ENCODE peak calls at places on chromosomes 13 and 19, in six cellular contexts. O is breast epithelium, R is adrenal gland, E is transverse colon, F is pancreas, C is Peyer's patch. N is an unnamed sample.

GRCh38 chr13:30889196-30889690 is 16.8 kb upstream of the MEDAG start:
- DNase-seq in E (no peak), R (no peak), F (no peak), C (no peak), O (no peak), N (no peak)

GRCh38 chr19:28485300-28485699 is 727.7 kb downstream of the UQCRFS1 start:
- DNase-seq in C (peak; percentile 55), R (peak; percentile 47), E (peak; percentile 73), O (no peak), F (no peak), N (peak; percentile 88)

GRCh38 chr13:71021810-71022422 is 845.1 kb downstream of the DACH1 start:
- DNase-seq in R (no peak), F (no peak), O (no peak), E (no peak), C (no peak), N (no peak)

GRCh38 chr13:98994896-98995295 is 17.0 kb upstream of the DOCK9 start:
- DNase-seq in F (no peak), C (no peak), E (no peak), R (no peak), O (no peak), N (no peak)

GRCh38 chr13:113033498-113033897 is 64.5 kb downstream of the MCF2L start:
- DNase-seq in C (no peak), R (no peak), O (no peak), E (no peak), F (no peak), N (no peak)

GRCh38 chr13:37540228-37540627 is 58.3 kb downstream of the POSTN start:
- DNase-seq in E (no peak), F (no peak), R (no peak), C (no peak), O (no peak), N (no peak)

GRCh38 chr19:40217921-40218890 is at the start of gene TTC9B:
- DNase-seq in F (no peak), R (no peak), O (no peak), E (no peak), C (no peak), N (no peak)

GRCh38 chr19:41445575-41445974 is 2.6 kb downstream of the ERICH4 start:
- DNase-seq in F (no peak), O (no peak), R (no peak), E (no peak), C (no peak), N (no peak)

GRCh38 chr13:23588576-23589141 is 18.4 kb downstream of the TNFRSF19 start:
- DNase-seq in C (no peak), R (no peak), F (no peak), E (no peak), O (no peak), N (no peak)

GRCh38 chr13:74550039-74550438 is 415.8 kb upstream of the KLF12 start:
- DNase-seq in E (no peak), R (no peak), F (no peak), C (no peak), O (no peak), N (no peak)

GRCh38 chr19:44905437-44906160 is at the start of gene APOE:
- DNase-seq in R (peak; percentile 91), F (no peak), C (no peak), O (peak; percentile 43), E (peak; percentile 33), N (no peak)

GRCh38 chr13:41268764-41269163 is 5.4 kb upstream of the MTRF1 start:
- DNase-seq in F (no peak), O (no peak), C (no peak), R (no peak), E (no peak), N (no peak)

GRCh38 chr19:4061178-4061682 is 5.5 kb downstream of the ZBTB7A start:
- DNase-seq in O (peak; percentile 89), R (peak; percentile 89), C (peak; percentile 98), F (peak; percentile 92), E (peak; percentile 95), N (peak; percentile 97)

GRCh38 chr13:74230984-74231443 is 96.8 kb upstream of the KLF12 start:
- DNase-seq in C (no peak), O (no peak), R (no peak), F (no peak), E (no peak), N (no peak)

GRCh38 chr13:38417727-38418126 is 68.1 kb downstream of the UFM1 start:
- DNase-seq in C (no peak), E (no peak), R (no peak), F (no peak), O (no peak), N (no peak)

GRCh38 chr13:107458269-107458668 is 757.1 kb downstream of the LIG4 start:
- DNase-seq in E (no peak), O (no peak), R (no peak), C (no peak), F (no peak), N (no peak)

GRCh38 chr13:111322916-111323331 is 2.5 kb downstream of the TEX29 start:
- DNase-seq in O (no peak), C (no peak), R (no peak), F (no peak), E (no peak), N (no peak)

GRCh38 chr19:51166846-51167490 is 24.9 kb downstream of the SIGLEC7 start:
- DNase-seq in R (peak; percentile 33), F (no peak), C (no peak), E (peak; percentile 29), O (no peak), N (peak; percentile 31)

GRCh38 chr13:51125495-51126226 is 14.6 kb upstream of the C13orf42 start:
- DNase-seq in E (peak; percentile 49), F (peak; percentile 29), O (no peak), C (no peak), R (peak; percentile 57), N (peak; percentile 43)

GRCh38 chr19:40335101-40335500 is 13.1 kb downstream of the C19orf47 start:
- DNase-seq in C (no peak), F (no peak), E (no peak), R (no peak), O (no peak), N (no peak)

GRCh38 chr19:48975947-48976847 is 11.1 kb downstream of the FTL start:
- DNase-seq in E (no peak), C (no peak), R (no peak), F (no peak), O (no peak), N (no peak)

GRCh38 chr19:1264801-1265610 is 4.1 kb upstream of the CIRBP start:
- DNase-seq in R (peak; percentile 84), C (peak; percentile 87), F (peak; percentile 65), O (peak; percentile 79), E (peak; percentile 79), N (peak; percentile 74)

DNA sequence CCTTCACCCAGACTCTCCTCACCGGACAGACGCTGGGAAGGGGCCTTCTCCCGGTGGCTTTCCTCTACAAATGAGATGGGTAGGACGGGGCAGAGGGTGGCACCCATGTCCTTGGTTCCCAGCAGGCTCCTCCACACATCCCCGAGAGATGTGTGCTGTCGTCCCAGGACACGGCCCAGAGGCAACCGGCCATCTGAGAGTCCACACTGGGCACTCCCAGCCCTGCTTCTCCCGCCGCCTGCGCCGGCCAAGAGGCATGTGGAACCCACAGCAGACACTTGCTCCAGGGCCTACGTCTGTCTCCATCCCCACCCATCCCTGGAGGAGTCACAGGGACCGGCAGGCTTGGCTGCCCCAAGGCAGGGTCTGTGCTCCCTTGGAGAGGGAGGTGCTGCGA is 179.9 kb downstream of the KDM4B start:
- DNase-seq in O (no peak), F (no peak), E (no peak), C (no peak), R (no peak), N (no peak)
- H3K4me3 ChIP-seq in O (no peak overlapping the region), F (no peak overlapping the region), E (no peak overlapping the region), C (no peak overlapping the region), R (no peak overlapping the region), N (no peak overlapping the region)

GRCh38 chr13:105599477-105600037 is 935.9 kb downstream of the EFNB2 start:
- DNase-seq in R (no peak), O (no peak), F (no peak), C (no peak), E (no peak), N (no peak)

GRCh38 chr13:105597573-105597972 is 937.9 kb downstream of the EFNB2 start:
- DNase-seq in E (no peak), R (no peak), O (no peak), C (no peak), F (no peak), N (no peak)

GRCh38 chr13:105603283-105603682 is 932.2 kb downstream of the EFNB2 start:
- DNase-seq in E (peak; percentile 11), F (no peak), O (no peak), R (no peak), C (no peak), N (no peak)

DNA sequence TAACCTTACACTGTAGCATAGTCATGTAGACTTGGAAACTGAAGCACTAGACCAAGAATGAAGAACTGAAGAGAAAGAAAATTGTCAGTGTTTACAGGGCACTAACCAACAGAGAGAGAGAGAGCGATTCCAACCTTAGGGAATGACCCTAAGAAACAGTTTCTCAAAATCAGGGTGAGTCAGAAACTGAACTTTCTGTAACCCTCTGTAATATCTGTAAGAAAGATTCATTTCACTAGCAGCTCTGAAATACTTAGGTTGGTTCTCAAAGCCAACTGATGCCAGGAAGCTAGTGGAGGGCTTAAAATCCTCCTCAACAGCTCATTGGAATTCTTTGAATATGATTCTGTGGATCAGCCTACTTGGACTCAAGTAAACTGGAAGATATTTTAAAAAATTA is 936.9 kb downstream of the EFNB2 start:
- DNase-seq in O (no peak), R (no peak), F (no peak), E (no peak), C (no peak), N (no peak)
- H3K27ac ChIP-seq in O (no peak overlapping the region), R (no peak overlapping the region), F (no peak overlapping the region), E (no peak overlapping the region), C (no peak overlapping the region), N (no peak overlapping the region)

DNA sequence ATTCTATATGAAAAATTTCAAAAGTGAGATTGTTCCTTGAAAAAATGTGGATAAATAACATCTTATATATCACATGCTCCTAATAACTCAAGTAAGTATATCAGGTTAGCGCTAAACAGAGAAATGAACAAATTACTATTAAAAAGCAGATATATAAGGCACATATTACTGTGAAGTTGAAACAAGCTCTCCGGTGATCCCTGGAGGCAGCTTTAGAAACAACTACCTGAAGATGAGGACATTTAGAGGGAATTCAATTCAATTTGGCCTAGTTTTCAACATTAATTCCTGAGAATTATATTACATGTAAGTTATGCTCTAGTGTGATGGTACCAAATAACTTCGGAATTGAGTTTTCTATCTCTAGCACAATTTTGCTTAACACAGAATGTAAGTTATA is 1373.6 kb upstream of the SPRY2 start:
- DNase-seq in C (no peak), E (no peak), R (no peak), O (no peak), F (no peak), N (no peak)
- TF ChIP-seq CTCF in C (no peak), E (no peak), R (no peak), O (no peak), F (no peak), N (no peak)

GRCh38 chr19:5194641-5195040 is 146.0 kb downstream of the PTPRS start:
- DNase-seq in F (no peak), R (no peak), O (no peak), C (no peak), E (no peak), N (no peak)

GRCh38 chr19:5191091-5191490 is 149.5 kb downstream of the PTPRS start:
- DNase-seq in F (no peak), O (no peak), R (no peak), C (no peak), E (no peak), N (no peak)

GRCh38 chr19:5192568-5192967 is 148.0 kb downstream of the PTPRS start:
- DNase-seq in C (no peak), O (no peak), F (no peak), R (no peak), E (no peak), N (no peak)

GRCh38 chr19:5196832-5197231 is 143.8 kb downstream of the PTPRS start:
- DNase-seq in C (no peak), F (no peak), R (no peak), E (no peak), O (no peak), N (no peak)

GRCh38 chr19:5193192-5193591 is 147.4 kb downstream of the PTPRS start:
- DNase-seq in R (no peak), F (no peak), C (no peak), E (no peak), O (no peak), N (no peak)
- H3K4me3 ChIP-seq in R (no peak overlapping the region), F (no peak overlapping the region), C (no peak overlapping the region), E (no peak overlapping the region), O (no peak overlapping the region), N (no peak overlapping the region)

N was measured in colonic mucosa.